ENCODE peak calls at places on chromosomes 3 and 15, in four cellular contexts. One of them, this sample, is unnamed.

GRCh38 chr15:45611305-45611704 is 23.5 kb upstream of the SQOR start:
- DNase-seq in psoas muscle: no peak
- DNase-seq in A549: no peak
- DNase-seq in neural progenitor cell: peak
- DNase-seq in this sample: no peak

GRCh38 chr3:140599496-140599895 is 78.4 kb upstream of the TRIM42 start:
- DNase-seq in neural progenitor cell: no peak
- DNase-seq in A549: no peak
- DNase-seq in psoas muscle: no peak
- DNase-seq in this sample: no peak

GRCh38 chr3:189275182-189275581 is 103.4 kb downstream of the TPRG1 start:
- DNase-seq in neural progenitor cell: no peak
- DNase-seq in A549: no peak
- DNase-seq in psoas muscle: no peak
- DNase-seq in this sample: no peak

GRCh38 chr3:129552287-129553050 is 9.5 kb downstream of the H1-8 start:
- DNase-seq in psoas muscle: peak
- DNase-seq in neural progenitor cell: no peak
- DNase-seq in A549: no peak
- DNase-seq in this sample: no peak

GRCh38 chr3:98692787-98693473 is 70.2 kb upstream of the ST3GAL6 start:
- DNase-seq in psoas muscle: peak
- DNase-seq in A549: no peak
- DNase-seq in neural progenitor cell: no peak
- DNase-seq in this sample: peak

GRCh38 chr15:39666671-39667070 is 85.8 kb downstream of the THBS1 start:
- DNase-seq in A549: no peak
- DNase-seq in psoas muscle: no peak
- DNase-seq in neural progenitor cell: peak
- DNase-seq in this sample: peak

GRCh38 chr3:69299344-69299743 is 86.5 kb downstream of the FRMD4B start:
- DNase-seq in neural progenitor cell: no peak
- DNase-seq in psoas muscle: no peak
- DNase-seq in A549: no peak
- DNase-seq in this sample: no peak

GRCh38 chr3:122944671-122945151 is 82.9 kb downstream of the SEMA5B start:
- DNase-seq in neural progenitor cell: no peak
- DNase-seq in psoas muscle: no peak
- DNase-seq in A549: no peak
- DNase-seq in this sample: no peak

GRCh38 chr3:43695443-43695842 is 4.7 kb downstream of the ABHD5 start:
- DNase-seq in psoas muscle: no peak
- DNase-seq in A549: no peak
- DNase-seq in neural progenitor cell: no peak
- DNase-seq in this sample: no peak

GRCh38 chr3:148211725-148212124 is 486.0 kb upstream of the AGTR1 start:
- DNase-seq in psoas muscle: no peak
- DNase-seq in A549: no peak
- DNase-seq in neural progenitor cell: no peak
- DNase-seq in this sample: no peak

GRCh38 chr15:51861557-51862350 is 32.3 kb downstream of the TMOD3 start:
- DNase-seq in psoas muscle: no peak
- DNase-seq in A549: no peak
- DNase-seq in neural progenitor cell: no peak
- DNase-seq in this sample: no peak

GRCh38 chr15:33720952-33721351 is 247.3 kb upstream of the CHRM5 start:
- DNase-seq in neural progenitor cell: no peak
- DNase-seq in psoas muscle: no peak
- DNase-seq in A549: no peak
- DNase-seq in this sample: peak

GRCh38 chr15:85129881-85130280 is 148.2 kb downstream of the PDE8A start:
- DNase-seq in neural progenitor cell: no peak
- DNase-seq in A549: no peak
- DNase-seq in psoas muscle: no peak
- DNase-seq in this sample: no peak
- H3K4me3 ChIP-seq in neural progenitor cell: no peak
- H3K4me3 ChIP-seq in A549: no peak
- H3K4me3 ChIP-seq in psoas muscle: no peak
- H3K4me3 ChIP-seq in this sample: no peak

DNA sequence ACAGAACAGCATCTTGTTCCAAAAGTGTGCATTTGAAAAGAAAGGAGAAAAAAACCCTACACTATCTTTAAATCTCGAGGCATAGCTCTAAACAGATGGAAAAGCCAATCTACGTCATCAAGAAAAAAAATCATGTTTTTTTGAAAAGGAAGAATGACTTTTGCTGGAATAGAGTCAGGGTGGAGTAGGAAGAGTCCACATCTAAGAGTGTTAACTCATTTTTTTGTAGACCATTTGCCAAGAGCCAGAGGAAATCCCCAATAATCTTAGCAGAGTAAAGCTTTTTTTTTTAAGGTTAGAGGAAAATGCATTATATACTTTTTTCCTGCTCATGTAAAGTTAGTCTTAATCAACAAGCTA is 23.7 kb downstream of the ABI3BP start:
- DNase-seq in neural progenitor cell: no peak
- DNase-seq in psoas muscle: no peak
- DNase-seq in A549: no peak
- DNase-seq in this sample: no peak
- H3K27ac ChIP-seq in neural progenitor cell: no peak
- H3K27ac ChIP-seq in psoas muscle: no peak
- H3K27ac ChIP-seq in A549: no peak
- H3K27ac ChIP-seq in this sample: no peak

DNA sequence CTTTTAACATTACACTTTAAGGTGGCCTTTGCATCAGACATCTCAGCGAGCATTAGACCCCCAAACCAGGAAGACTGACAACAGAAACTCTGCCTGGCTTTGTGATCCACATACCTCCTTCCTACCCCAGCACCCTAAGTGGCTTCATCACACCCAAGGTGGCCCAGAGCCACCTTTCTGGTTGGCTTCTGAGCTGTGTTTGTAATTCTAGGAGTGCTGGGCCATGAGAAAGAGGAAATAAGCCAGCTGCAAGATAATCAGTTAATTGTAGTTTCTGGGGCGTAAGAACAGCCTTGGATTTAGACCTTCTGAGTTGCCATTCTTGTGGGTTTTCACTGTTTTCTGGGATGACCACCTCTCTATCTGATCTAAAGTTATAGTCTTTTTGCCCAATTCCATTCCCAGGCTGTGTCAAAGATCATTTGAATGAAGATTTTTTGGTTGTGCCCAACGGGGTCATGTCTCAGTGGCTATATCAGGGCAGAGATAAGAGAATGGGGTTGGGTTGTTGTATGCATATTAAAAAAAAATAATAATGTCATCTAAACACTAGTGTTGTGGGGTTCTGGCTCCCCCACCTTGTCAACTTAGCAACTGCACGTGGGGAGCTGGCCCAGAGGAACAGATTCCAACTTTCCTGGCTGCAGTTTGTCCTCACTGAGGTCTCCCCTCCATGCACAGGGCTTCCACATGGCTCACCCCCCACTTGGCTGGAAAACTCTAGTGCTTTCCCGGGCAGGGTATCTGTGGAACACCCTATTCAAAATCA is 234.8 kb upstream of the WNT5A start:
- DNase-seq in neural progenitor cell: peak
- DNase-seq in psoas muscle: no peak
- DNase-seq in A549: no peak
- DNase-seq in this sample: peak
- TF ChIP-seq CTCF in neural progenitor cell: peak
- TF ChIP-seq CTCF in psoas muscle: peak
- TF ChIP-seq CTCF in A549: no peak
- TF ChIP-seq CTCF in this sample: peak

DNA sequence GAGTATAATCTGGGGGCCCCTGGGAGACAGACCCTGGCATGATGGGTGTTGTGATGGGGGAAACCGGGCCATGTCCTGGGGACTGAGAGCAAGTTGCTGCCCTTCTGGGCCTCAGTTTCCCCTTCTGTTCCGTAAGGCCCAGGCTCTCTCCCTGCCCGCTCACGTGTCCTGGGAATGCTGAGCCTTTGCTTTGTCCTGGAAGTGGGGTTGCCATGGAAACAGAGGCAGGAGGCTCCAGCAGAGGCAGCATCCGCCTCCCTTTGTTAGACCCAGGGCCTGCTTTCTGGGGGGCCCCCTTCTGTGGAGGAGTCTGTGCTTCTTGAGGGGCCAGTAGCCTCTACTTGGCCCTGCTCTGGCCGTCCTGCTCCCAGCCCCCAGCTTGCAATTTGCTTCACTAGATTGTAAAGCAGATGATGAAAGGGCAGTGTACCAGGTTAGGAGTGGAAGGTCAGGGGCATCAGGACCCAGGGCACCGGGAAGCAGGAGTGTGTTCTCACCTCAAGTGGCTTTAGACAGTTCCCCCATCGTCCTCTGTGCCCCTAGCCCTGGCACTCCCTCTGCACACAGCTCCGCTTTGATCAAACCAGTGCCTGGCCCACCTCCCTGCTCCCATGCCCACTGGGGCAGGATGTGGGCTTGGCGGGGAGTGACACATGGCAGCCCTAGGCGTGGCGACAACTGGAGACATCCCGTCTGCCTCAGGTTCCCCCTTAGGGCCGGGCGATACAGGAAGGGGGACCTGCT is 105.6 kb downstream of the FBLN2 start:
- DNase-seq in psoas muscle: peak
- DNase-seq in A549: no peak
- DNase-seq in neural progenitor cell: peak
- DNase-seq in this sample: no peak
- H3K4me3 ChIP-seq in psoas muscle: no peak
- H3K4me3 ChIP-seq in A549: no peak
- H3K4me3 ChIP-seq in neural progenitor cell: peak
- H3K4me3 ChIP-seq in this sample: no peak

GRCh38 chr3:62631471-62631870 is 243.7 kb downstream of the CADPS start:
- DNase-seq in neural progenitor cell: no peak
- DNase-seq in psoas muscle: no peak
- DNase-seq in A549: no peak
- DNase-seq in this sample: no peak
- H3K27ac ChIP-seq in neural progenitor cell: no peak
- H3K27ac ChIP-seq in psoas muscle: no peak
- H3K27ac ChIP-seq in A549: no peak
- H3K27ac ChIP-seq in this sample: no peak

GRCh38 chr3:170809021-170809974 is 60.7 kb downstream of the RPL22L1 start:
- DNase-seq in A549: peak
- DNase-seq in psoas muscle: no peak
- DNase-seq in neural progenitor cell: peak
- DNase-seq in this sample: peak
- TF ChIP-seq CTCF in A549: peak
- TF ChIP-seq CTCF in psoas muscle: peak
- TF ChIP-seq CTCF in neural progenitor cell: peak
- TF ChIP-seq CTCF in this sample: peak

GRCh38 chr3:37921025-37921424 is 59.3 kb downstream of the CTDSPL start:
- DNase-seq in neural progenitor cell: no peak
- DNase-seq in psoas muscle: no peak
- DNase-seq in A549: no peak
- DNase-seq in this sample: no peak
- H3K4me3 ChIP-seq in neural progenitor cell: no peak
- H3K4me3 ChIP-seq in psoas muscle: no peak
- H3K4me3 ChIP-seq in A549: no peak
- H3K4me3 ChIP-seq in this sample: no peak

GRCh38 chr3:10194328-10195071 is 29.8 kb downstream of the IRAK2 start:
- DNase-seq in neural progenitor cell: no peak
- DNase-seq in A549: no peak
- DNase-seq in psoas muscle: peak
- DNase-seq in this sample: peak

GRCh38 chr3:10195692-10196091 is 31.0 kb downstream of the IRAK2 start:
- DNase-seq in psoas muscle: peak
- DNase-seq in neural progenitor cell: no peak
- DNase-seq in A549: no peak
- DNase-seq in this sample: no peak

GRCh38 chr3:10196389-10197052 is 31.8 kb downstream of the IRAK2 start:
- DNase-seq in neural progenitor cell: no peak
- DNase-seq in A549: no peak
- DNase-seq in psoas muscle: peak
- DNase-seq in this sample: peak

GRCh38 chr3:10198761-10199688 is 34.3 kb downstream of the IRAK2 start:
- DNase-seq in A549: peak
- DNase-seq in psoas muscle: no peak
- DNase-seq in neural progenitor cell: no peak
- DNase-seq in this sample: no peak

DNA sequence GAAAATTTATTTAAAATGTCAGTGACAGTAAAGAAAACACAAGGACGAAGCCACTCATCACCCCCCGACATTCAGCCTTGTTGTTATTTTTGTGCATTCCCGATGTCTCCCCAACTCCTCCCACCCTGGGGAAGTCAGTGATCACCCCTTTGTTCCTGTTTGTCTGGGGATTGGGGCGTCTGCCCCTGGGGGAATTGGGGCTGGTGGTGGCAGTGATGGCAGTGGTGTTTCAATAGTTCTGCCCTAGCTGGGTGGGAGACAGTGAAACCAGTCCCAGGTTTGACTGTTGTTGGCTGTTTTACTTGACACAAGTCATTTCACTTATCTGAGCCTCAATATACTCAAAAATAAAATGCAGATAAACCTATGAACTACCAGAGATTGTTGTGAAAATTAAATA is 33.5 kb downstream of the IRAK2 start:
- DNase-seq in neural progenitor cell: no peak
- DNase-seq in A549: no peak
- DNase-seq in psoas muscle: no peak
- DNase-seq in this sample: no peak
- H3K27ac ChIP-seq in neural progenitor cell: no peak
- H3K27ac ChIP-seq in A549: peak
- H3K27ac ChIP-seq in psoas muscle: peak
- H3K27ac ChIP-seq in this sample: no peak

This sample was measured in cardiac muscle cell.